ENCODE peak calls at places on chromosome 20, in nine cellular contexts. J is A549, O is left lung, T is cardiac muscle cell, M is stomach, R is upper lobe of left lung, X is left ventricle myocardium inferior, Z is kidney epithelial cell, H is brain microvascular endothelial cell. I is an unnamed sample.

GRCh38 chr20:37395921-37396519 is 50.1 kb downstream of the SRC start:
- DNase-seq in J (no peak), O (peak; percentile 65), T (peak; percentile 80), M (no peak), R (no peak), X (peak; percentile 62), Z (no peak), H (no peak), I (no peak)

GRCh38 chr20:32585011-32585518 is at the start of gene NOL4L:
- DNase-seq in J (no peak), O (no peak), T (peak; percentile 70), M (peak; percentile 39), R (no peak), X (peak; percentile 27), Z (no peak), H (no peak), I (peak; percentile 41)

GRCh38 chr20:44092551-44093248 is 94.3 kb downstream of the JPH2 start:
- DNase-seq in J (no peak), O (no peak), T (peak; percentile 50), M (no peak), R (no peak), X (no peak), Z (no peak), H (peak; percentile 44), I (peak; percentile 54)

GRCh38 chr20:17651761-17652388 is 30.2 kb downstream of the RRBP1 start:
- DNase-seq in J (no peak), O (no peak), T (no peak), M (peak; percentile 59), R (peak; percentile 60), X (no peak), Z (no peak), H (no peak), I (peak; percentile 3)

GRCh38 chr20:16929756-16930155 is 181.6 kb downstream of the OTOR start:
- DNase-seq in J (no peak), O (no peak), T (no peak), M (no peak), R (no peak), X (no peak), Z (no peak), H (peak; percentile 28), I (no peak)

GRCh38 chr20:17227199-17227535 is 327 bp downstream of the PCSK2 start:
- DNase-seq in J (no peak), O (peak; percentile 76), T (peak; percentile 11), M (no peak), R (no peak), X (no peak), Z (no peak), H (no peak), I (no peak)

GRCh38 chr20:420721-421574 is 12.8 kb downstream of the RBCK1 start:
- DNase-seq in J (peak; percentile 63), O (peak; percentile 91), T (no peak), M (peak; percentile 57), R (no peak), X (no peak), Z (no peak), H (no peak), I (peak; percentile 47)

GRCh38 chr20:53279735-53280134 is 307.6 kb downstream of the TSHZ2 start:
- DNase-seq in J (no peak), O (no peak), T (no peak), M (no peak), R (no peak), X (no peak), Z (no peak), H (no peak), I (no peak)

GRCh38 chr20:52200870-52201269 is 9.3 kb upstream of the ZFP64 start:
- DNase-seq in J (no peak), O (no peak), T (no peak), M (no peak), R (no peak), X (no peak), Z (no peak), H (no peak), I (no peak)

GRCh38 chr20:17172826-17173420 is 53.9 kb upstream of the PCSK2 start:
- DNase-seq in J (no peak), O (no peak), T (no peak), M (no peak), R (no peak), X (no peak), Z (no peak), H (no peak), I (no peak)

GRCh38 chr20:23622839-23623343 is 14.9 kb downstream of the CST3 start:
- DNase-seq in J (peak; percentile 95), O (peak; percentile 90), T (no peak), M (peak; percentile 56), R (peak; percentile 62), X (peak; percentile 72), Z (peak; percentile 86), H (peak; percentile 89), I (peak; percentile 37)

GRCh38 chr20:10131612-10132345 is 86.9 kb upstream of the SNAP25 start:
- DNase-seq in J (peak; percentile 37), O (no peak), T (peak; percentile 9), M (peak; percentile 72), R (no peak), X (peak; percentile 64), Z (no peak), H (peak; percentile 55), I (no peak)

GRCh38 chr20:8527998-8528397 is 395.9 kb downstream of the PLCB1 start:
- DNase-seq in J (no peak), O (no peak), T (no peak), M (no peak), R (no peak), X (no peak), Z (no peak), H (peak; percentile 75), I (no peak)

GRCh38 chr20:953742-954141 is 37.6 kb upstream of the ANGPT4 start:
- DNase-seq in J (peak; percentile 22), O (no peak), T (peak; percentile 45), M (no peak), R (no peak), X (no peak), Z (no peak), H (no peak), I (no peak)

GRCh38 chr20:50121858-50122271 is 8.9 kb upstream of the UBE2V1 start:
- DNase-seq in J (peak; percentile 68), O (no peak), T (no peak), M (no peak), R (no peak), X (no peak), Z (no peak), H (no peak), I (no peak)

DNA sequence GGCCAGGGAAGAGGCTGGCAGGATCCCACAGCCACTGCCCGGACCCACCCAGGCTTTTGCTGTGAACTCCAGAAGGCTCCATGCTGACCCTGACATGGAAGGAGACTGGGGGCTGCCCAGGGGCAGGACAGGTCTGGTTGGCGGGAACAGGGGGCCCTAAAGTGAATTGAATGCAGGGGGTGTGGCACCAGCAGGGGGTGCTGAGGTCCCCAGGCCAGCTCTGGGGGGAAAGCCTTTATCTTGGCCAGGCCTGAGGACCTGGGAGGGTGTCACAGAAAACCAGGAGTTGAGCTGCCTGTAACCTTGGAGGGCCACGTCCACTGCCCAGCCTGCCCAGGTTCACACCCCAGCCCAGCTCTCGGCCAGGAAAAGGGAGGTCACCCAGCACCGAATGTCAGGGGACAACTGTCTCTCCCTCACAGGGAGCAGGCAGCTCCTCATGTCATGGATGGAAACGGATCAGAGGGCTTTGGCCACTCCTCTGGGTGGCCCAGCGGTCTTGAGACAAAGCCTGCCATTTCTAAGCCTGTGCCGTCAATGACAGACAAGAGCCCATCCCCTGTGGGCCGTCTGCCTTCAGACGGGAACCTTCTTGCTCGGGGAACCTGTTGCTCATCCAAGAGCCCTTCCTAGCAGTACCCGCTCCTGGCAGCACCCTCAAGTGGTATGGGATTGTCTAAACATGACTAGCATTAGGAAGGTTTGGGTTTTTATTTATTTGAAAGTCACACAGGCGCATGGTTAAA is 2.9 kb upstream of the YTHDF1 start:
- DNase-seq in J (no peak), O (no peak), T (no peak), M (no peak), R (no peak), X (no peak), Z (no peak), H (no peak), I (no peak)
- TF ChIP-seq CTCF in J (no peak), O (no peak), T (no peak), M (no peak), R (no peak), X (no peak), Z (peak; percentile 5), H (peak; percentile 11), I (no peak)

DNA sequence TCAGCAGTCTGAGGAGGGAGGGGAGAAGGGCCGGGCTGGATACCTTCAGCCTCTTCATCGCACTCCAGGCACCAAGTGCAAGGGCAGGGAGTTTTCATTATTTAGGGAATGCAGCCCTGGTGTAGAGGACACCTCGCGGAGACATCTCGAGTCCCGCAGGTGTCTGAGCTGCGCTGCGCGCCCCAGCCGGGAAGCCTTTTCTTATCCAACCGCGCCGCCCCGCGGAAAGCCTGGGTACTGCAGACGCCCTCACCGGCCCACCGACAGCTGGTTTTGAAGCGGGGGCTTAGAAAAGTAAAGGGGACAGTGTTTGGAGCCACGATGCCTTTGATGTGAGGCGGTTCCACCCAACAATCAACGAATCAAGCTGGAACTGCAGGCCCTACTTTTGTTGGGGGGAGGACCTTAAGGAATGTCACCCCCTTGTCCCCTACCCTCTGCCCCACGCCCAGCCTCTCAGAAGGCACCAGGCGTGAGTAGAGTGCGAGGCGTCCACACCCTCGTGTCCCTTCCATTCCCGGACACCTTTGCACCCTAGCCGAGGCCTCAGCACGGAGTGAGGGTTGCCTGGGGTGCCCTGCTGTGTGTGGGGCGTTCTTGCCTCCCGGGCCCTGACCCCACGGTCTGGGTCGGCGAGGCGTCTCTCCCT is 8.6 kb downstream of the NKX2-2 start:
- DNase-seq in J (peak; percentile 83), O (peak; percentile 95), T (peak; percentile 84), M (peak; percentile 78), R (peak; percentile 72), X (peak; percentile 48), Z (no peak), H (peak; percentile 29), I (peak; percentile 53)
- TF ChIP-seq CTCF in J (peak; percentile 95), O (peak; percentile 95), T (peak; percentile 98), M (peak; percentile 98), R (peak; percentile 97), X (peak; percentile 96), Z (peak; percentile 99), H (peak; percentile 96), I (peak; percentile 62)

GRCh38 chr20:3277686-3278465 is 38.9 kb upstream of the SLC4A11 start:
- DNase-seq in J (no peak), O (no peak), T (no peak), M (no peak), R (no peak), X (no peak), Z (no peak), H (no peak), I (no peak)

GRCh38 chr20:3282271-3283221 is 43.6 kb upstream of the SLC4A11 start:
- DNase-seq in J (no peak), O (no peak), T (no peak), M (no peak), R (no peak), X (no peak), Z (no peak), H (no peak), I (no peak)

GRCh38 chr20:3281437-3281836 is 42.4 kb upstream of the SLC4A11 start:
- DNase-seq in J (no peak), O (no peak), T (no peak), M (no peak), R (no peak), X (no peak), Z (no peak), H (no peak), I (no peak)

GRCh38 chr20:3283222-3283820 is 44.3 kb upstream of the SLC4A11 start:
- DNase-seq in J (no peak), O (no peak), T (no peak), M (no peak), R (no peak), X (no peak), Z (no peak), H (no peak), I (no peak)
- TF ChIP-seq CTCF in J (no peak), O (no peak), T (no peak), M (no peak), R (no peak), X (no peak), Z (no peak), H (no peak), I (no peak)

GRCh38 chr20:14264869-14265268 is 72.5 kb downstream of the FLRT3 start:
- DNase-seq in J (peak; percentile 7), O (no peak), T (no peak), M (no peak), R (no peak), X (no peak), Z (no peak), H (peak; percentile 0), I (no peak)
- TF ChIP-seq CTCF in J (peak; percentile 46), O (no peak), T (peak; percentile 7), M (no peak), R (no peak), X (peak; percentile 51), Z (peak; percentile 30), H (peak; percentile 48), I (no peak)

I was measured in Calu3.